ENCODE peak calls at places on chromosomes 1 and 21, in six cellular contexts. One of them, this sample, is unnamed.

GRCh38 chr21:41781047-41781405 is 14.2 kb upstream of the RIPK4 start:
- DNase-seq in T-cell: no peak
- DNase-seq in astrocyte of the spinal cord: no peak
- DNase-seq in effector CD4-positive, alpha-beta T cell: no peak
- DNase-seq in AG08395: no peak
- DNase-seq in NCI-H2081: no peak
- DNase-seq in this sample: no peak

GRCh38 chr1:232810856-232811255 is 5.6 kb downstream of the MAP10 start:
- DNase-seq in T-cell: no peak
- DNase-seq in astrocyte of the spinal cord: no peak
- DNase-seq in effector CD4-positive, alpha-beta T cell: no peak
- DNase-seq in AG08395: no peak
- DNase-seq in NCI-H2081: no peak
- DNase-seq in this sample: no peak

GRCh38 chr1:58318157-58318665 is 228.3 kb downstream of the OMA1 start:
- DNase-seq in T-cell: no peak
- DNase-seq in astrocyte of the spinal cord: no peak
- DNase-seq in effector CD4-positive, alpha-beta T cell: no peak
- DNase-seq in AG08395: no peak
- DNase-seq in NCI-H2081: no peak
- DNase-seq in this sample: no peak

GRCh38 chr1:9233241-9233941 is 1.2 kb upstream of the H6PD start:
- DNase-seq in T-cell: no peak
- DNase-seq in astrocyte of the spinal cord: peak
- DNase-seq in effector CD4-positive, alpha-beta T cell: no peak
- DNase-seq in AG08395: peak
- DNase-seq in NCI-H2081: no peak
- DNase-seq in this sample: no peak

GRCh38 chr1:243916160-243916559 is 66.1 kb upstream of the AKT3 start:
- DNase-seq in T-cell: no peak
- DNase-seq in astrocyte of the spinal cord: no peak
- DNase-seq in effector CD4-positive, alpha-beta T cell: no peak
- DNase-seq in AG08395: no peak
- DNase-seq in NCI-H2081: no peak
- DNase-seq in this sample: no peak

GRCh38 chr1:226034482-226034881 is 28.0 kb upstream of the H3-3A start:
- DNase-seq in T-cell: no peak
- DNase-seq in astrocyte of the spinal cord: peak
- DNase-seq in effector CD4-positive, alpha-beta T cell: no peak
- DNase-seq in AG08395: peak
- DNase-seq in NCI-H2081: no peak
- DNase-seq in this sample: peak

GRCh38 chr1:239025223-239025622 is 361.1 kb upstream of the CHRM3 start:
- DNase-seq in T-cell: no peak
- DNase-seq in astrocyte of the spinal cord: no peak
- DNase-seq in effector CD4-positive, alpha-beta T cell: no peak
- DNase-seq in AG08395: no peak
- DNase-seq in NCI-H2081: no peak
- DNase-seq in this sample: no peak

GRCh38 chr1:33181038-33181861 is 593 bp downstream of the TRIM62 start:
- DNase-seq in T-cell: peak
- DNase-seq in astrocyte of the spinal cord: peak
- DNase-seq in effector CD4-positive, alpha-beta T cell: peak
- DNase-seq in AG08395: peak
- DNase-seq in NCI-H2081: peak
- DNase-seq in this sample: peak

GRCh38 chr1:145886811-145887210 is 1.1 kb upstream of the ANKRD35 start:
- DNase-seq in T-cell: no peak
- DNase-seq in astrocyte of the spinal cord: no peak
- DNase-seq in effector CD4-positive, alpha-beta T cell: no peak
- DNase-seq in AG08395: no peak
- DNase-seq in NCI-H2081: no peak
- DNase-seq in this sample: no peak

GRCh38 chr1:46623733-46624695 is 7.4 kb upstream of the MOB3C start:
- DNase-seq in T-cell: no peak
- DNase-seq in astrocyte of the spinal cord: no peak
- DNase-seq in effector CD4-positive, alpha-beta T cell: no peak
- DNase-seq in AG08395: no peak
- DNase-seq in NCI-H2081: no peak
- DNase-seq in this sample: no peak

GRCh38 chr1:94110946-94111740 is 9.8 kb downstream of the ABCA4 start:
- DNase-seq in T-cell: no peak
- DNase-seq in astrocyte of the spinal cord: no peak
- DNase-seq in effector CD4-positive, alpha-beta T cell: no peak
- DNase-seq in AG08395: no peak
- DNase-seq in NCI-H2081: no peak
- DNase-seq in this sample: no peak

GRCh38 chr1:902023-902422 is 21.7 kb upstream of the SAMD11 start:
- DNase-seq in T-cell: no peak
- DNase-seq in astrocyte of the spinal cord: no peak
- DNase-seq in effector CD4-positive, alpha-beta T cell: no peak
- DNase-seq in AG08395: peak
- DNase-seq in NCI-H2081: no peak
- DNase-seq in this sample: no peak

GRCh38 chr21:45226540-45227326 is 61.0 kb downstream of the POFUT2 start:
- DNase-seq in T-cell: peak
- DNase-seq in astrocyte of the spinal cord: no peak
- DNase-seq in effector CD4-positive, alpha-beta T cell: peak
- DNase-seq in AG08395: no peak
- DNase-seq in NCI-H2081: no peak
- DNase-seq in this sample: peak

GRCh38 chr1:226444901-226445300 is 37.0 kb upstream of the PARP1 start:
- DNase-seq in T-cell: peak
- DNase-seq in astrocyte of the spinal cord: no peak
- DNase-seq in effector CD4-positive, alpha-beta T cell: peak
- DNase-seq in AG08395: no peak
- DNase-seq in NCI-H2081: peak
- DNase-seq in this sample: peak

GRCh38 chr1:40039245-40039756 is 1.2 kb upstream of the CAP1 start:
- DNase-seq in T-cell: peak
- DNase-seq in astrocyte of the spinal cord: no peak
- DNase-seq in effector CD4-positive, alpha-beta T cell: no peak
- DNase-seq in AG08395: no peak
- DNase-seq in NCI-H2081: peak
- DNase-seq in this sample: no peak

GRCh38 chr1:54812801-54813478 is 11.8 kb upstream of the TTC22 start:
- DNase-seq in T-cell: no peak
- DNase-seq in astrocyte of the spinal cord: no peak
- DNase-seq in effector CD4-positive, alpha-beta T cell: no peak
- DNase-seq in AG08395: no peak
- DNase-seq in NCI-H2081: no peak
- DNase-seq in this sample: no peak

GRCh38 chr1:28416509-28417194 is 47.1 kb downstream of the PHACTR4 start:
- DNase-seq in T-cell: no peak
- DNase-seq in astrocyte of the spinal cord: no peak
- DNase-seq in effector CD4-positive, alpha-beta T cell: no peak
- DNase-seq in AG08395: no peak
- DNase-seq in NCI-H2081: no peak
- DNase-seq in this sample: no peak

GRCh38 chr1:193270996-193271395 is 84.6 kb upstream of the B3GALT2 start:
- DNase-seq in T-cell: no peak
- DNase-seq in astrocyte of the spinal cord: peak
- DNase-seq in effector CD4-positive, alpha-beta T cell: no peak
- DNase-seq in AG08395: no peak
- DNase-seq in NCI-H2081: no peak
- DNase-seq in this sample: no peak

GRCh38 chr1:101066260-101066936 is 40.8 kb upstream of the DPH5 start:
- DNase-seq in T-cell: no peak
- DNase-seq in astrocyte of the spinal cord: no peak
- DNase-seq in effector CD4-positive, alpha-beta T cell: no peak
- DNase-seq in AG08395: no peak
- DNase-seq in NCI-H2081: no peak
- DNase-seq in this sample: no peak

GRCh38 chr1:94503153-94503552 is 38.4 kb downstream of the F3 start:
- DNase-seq in T-cell: no peak
- DNase-seq in astrocyte of the spinal cord: no peak
- DNase-seq in effector CD4-positive, alpha-beta T cell: no peak
- DNase-seq in AG08395: no peak
- DNase-seq in NCI-H2081: no peak
- DNase-seq in this sample: no peak

GRCh38 chr21:37220433-37220980 is 46.6 kb downstream of the VPS26C start:
- DNase-seq in T-cell: no peak
- DNase-seq in astrocyte of the spinal cord: peak
- DNase-seq in effector CD4-positive, alpha-beta T cell: peak
- DNase-seq in AG08395: peak
- DNase-seq in NCI-H2081: no peak
- DNase-seq in this sample: no peak

GRCh38 chr1:7433896-7434295 is 337.2 kb upstream of the VAMP3 start:
- DNase-seq in T-cell: no peak
- DNase-seq in astrocyte of the spinal cord: no peak
- DNase-seq in effector CD4-positive, alpha-beta T cell: no peak
- DNase-seq in AG08395: no peak
- DNase-seq in NCI-H2081: no peak
- DNase-seq in this sample: no peak

GRCh38 chr1:99589186-99589636 is 56.7 kb upstream of the PALMD start:
- DNase-seq in T-cell: no peak
- DNase-seq in astrocyte of the spinal cord: no peak
- DNase-seq in effector CD4-positive, alpha-beta T cell: no peak
- DNase-seq in AG08395: no peak
- DNase-seq in NCI-H2081: no peak
- DNase-seq in this sample: no peak

GRCh38 chr1:172499636-172500141 is 33.3 kb upstream of the SUCO start:
- DNase-seq in T-cell: no peak
- DNase-seq in astrocyte of the spinal cord: no peak
- DNase-seq in effector CD4-positive, alpha-beta T cell: no peak
- DNase-seq in AG08395: no peak
- DNase-seq in NCI-H2081: no peak
- DNase-seq in this sample: no peak

GRCh38 chr1:183633676-183634343 is 1.8 kb downstream of the ARPC5 start:
- DNase-seq in T-cell: no peak
- DNase-seq in astrocyte of the spinal cord: peak
- DNase-seq in effector CD4-positive, alpha-beta T cell: peak
- DNase-seq in AG08395: peak
- DNase-seq in NCI-H2081: peak
- DNase-seq in this sample: peak